ENCODE peak calls at places on chromosomes 16 and 17, in seven cellular contexts. S, U, Z, B, H, D and N are unnamed samples.

GRCh38 chr17:63647065-63647725 is 25.0 kb downstream of the MAP3K3 start:
- DNase-seq in S (no peak), U (peak; percentile 77), Z (peak; percentile 50), B (peak; percentile 51), H (no peak), D (no peak), N (no peak)

GRCh38 chr17:4658478-4659305 is 17.2 kb upstream of the ALOX15 start:
- DNase-seq in S (no peak), U (peak; percentile 94), Z (peak; percentile 24), B (peak; percentile 7), H (no peak), D (no peak), N (no peak)

GRCh38 chr17:924711-925480 is 54.7 kb downstream of the NXN start:
- DNase-seq in S (no peak), U (no peak), Z (no peak), B (no peak), H (no peak), D (no peak), N (no peak)

GRCh38 chr17:34487616-34488015 is 91.8 kb upstream of the TMEM132E start:
- DNase-seq in S (no peak), U (no peak), Z (no peak), B (no peak), H (no peak), D (no peak), N (no peak)

GRCh38 chr17:78923660-78924453 is 1.3 kb downstream of the TIMP2 start:
- DNase-seq in S (no peak), U (peak; percentile 68), Z (no peak), B (no peak), H (no peak), D (peak; percentile 28), N (no peak)

GRCh38 chr16:21637032-21637968 is 15.1 kb downstream of the IGSF6 start:
- DNase-seq in S (no peak), U (no peak), Z (no peak), B (no peak), H (no peak), D (no peak), N (no peak)

GRCh38 chr17:57110152-57110542 is 25.1 kb downstream of the AKAP1 start:
- DNase-seq in S (no peak), U (no peak), Z (no peak), B (no peak), H (no peak), D (no peak), N (no peak)

GRCh38 chr17:81538651-81539570 is 10.7 kb downstream of the FSCN2 start:
- DNase-seq in S (no peak), U (no peak), Z (no peak), B (no peak), H (no peak), D (no peak), N (no peak)

GRCh38 chr16:87689956-87690465 is 75.8 kb downstream of the KLHDC4 start:
- DNase-seq in S (no peak), U (no peak), Z (no peak), B (no peak), H (no peak), D (no peak), N (no peak)

GRCh38 chr17:14016858-14017257 is 52.4 kb upstream of the COX10 start:
- DNase-seq in S (no peak), U (no peak), Z (no peak), B (no peak), H (no peak), D (no peak), N (no peak)

GRCh38 chr16:67685388-67686112 is 18.9 kb downstream of the C16orf86 start:
- DNase-seq in S (no peak), U (no peak), Z (no peak), B (no peak), H (no peak), D (no peak), N (no peak)

GRCh38 chr16:84667600-84668309 is 19.4 kb downstream of the KLHL36 start:
- DNase-seq in S (no peak), U (no peak), Z (no peak), B (no peak), H (no peak), D (no peak), N (no peak)

GRCh38 chr16:3458852-3459361 is 15.4 kb downstream of the NAA60 start:
- DNase-seq in S (no peak), U (no peak), Z (peak; percentile 19), B (no peak), H (no peak), D (peak; percentile 7), N (no peak)

GRCh38 chr17:15273141-15273793 is 8.1 kb upstream of the PMP22 start:
- DNase-seq in S (no peak), U (peak; percentile 89), Z (peak; percentile 97), B (peak; percentile 90), H (no peak), D (no peak), N (no peak)

GRCh38 chr16:24838554-24839266 is 7.1 kb upstream of the SLC5A11 start:
- DNase-seq in S (no peak), U (peak; percentile 39), Z (peak; percentile 62), B (no peak), H (no peak), D (no peak), N (no peak)

GRCh38 chr16:9797306-9797705 is 384.9 kb downstream of the GRIN2A start:
- DNase-seq in S (no peak), U (peak; percentile 87), Z (no peak), B (no peak), H (no peak), D (no peak), N (no peak)

GRCh38 chr17:8720596-8720995 is 24.0 kb downstream of the CCDC42 start:
- DNase-seq in S (no peak), U (no peak), Z (no peak), B (no peak), H (no peak), D (no peak), N (no peak)

GRCh38 chr16:85785927-85786326 is 13.4 kb downstream of the EMC8 start:
- DNase-seq in S (no peak), U (no peak), Z (no peak), B (no peak), H (no peak), D (no peak), N (no peak)

GRCh38 chr17:17613708-17614114 is 22.2 kb upstream of the PEMT start:
- DNase-seq in S (peak; percentile 82), U (peak; percentile 76), Z (peak; percentile 76), B (peak; percentile 46), H (peak; percentile 66), D (peak; percentile 24), N (no peak)

GRCh38 chr17:409308-409847 is 56.8 kb upstream of the RPH3AL start:
- DNase-seq in S (no peak), U (no peak), Z (no peak), B (no peak), H (no peak), D (no peak), N (no peak)

GRCh38 chr17:56426901-56427300 is 166.6 kb upstream of the NOG start:
- DNase-seq in S (no peak), U (no peak), Z (no peak), B (no peak), H (no peak), D (no peak), N (no peak)

GRCh38 chr16:4508806-4509205 is 29.8 kb downstream of the CDIP1 start:
- DNase-seq in S (no peak), U (no peak), Z (no peak), B (no peak), H (no peak), D (no peak), N (no peak)

GRCh38 chr17:76351526-76352071 is 2.1 kb downstream of the PRPSAP1 start:
- DNase-seq in S (no peak), U (no peak), Z (no peak), B (no peak), H (no peak), D (no peak), N (no peak)